ENCODE peak calls at places on chromosomes 4 and X, in seven cellular contexts. B, G, D, H, R, E and K are unnamed samples.

GRCh38 chr4:21915761-21916160 is 32.8 kb downstream of the KCNIP4 start:
- ATAC-seq in B (no peak), G (no peak), D (no peak), H (no peak), R (no peak), E (no peak), K (no peak)

GRCh38 chr4:127799711-127800110 is 17.6 kb downstream of the HSPA4L start:
- ATAC-seq in B (no peak), G (no peak), D (no peak), H (no peak), R (no peak), E (no peak), K (no peak)

GRCh38 chr4:337932-338758 is 531 bp downstream of the ZNF141 start:
- ATAC-seq in B (peak), G (peak), D (no peak), H (peak), R (peak), E (peak), K (peak)

GRCh38 chrX:10636337-10636736 is 16.0 kb upstream of the MID1 start:
- ATAC-seq in B (no peak), G (peak), D (peak), H (no peak), R (no peak), E (peak), K (no peak)

GRCh38 chr4:95572304-95572991 is 23.7 kb upstream of the UNC5C start:
- ATAC-seq in B (peak), G (no peak), D (no peak), H (no peak), R (peak), E (peak), K (peak)

GRCh38 chrX:19545651-19546050 is 30.3 kb upstream of the MAP3K15 start:
- ATAC-seq in B (no peak), G (no peak), D (no peak), H (no peak), R (peak), E (no peak), K (no peak)

GRCh38 chr4:183438458-183439113 is 5.8 kb upstream of the CDKN2AIP start:
- ATAC-seq in B (no peak), G (peak), D (peak), H (no peak), R (no peak), E (peak), K (no peak)

GRCh38 chr4:180717451-180717850 is 1525.8 kb upstream of the TENM3 start:
- ATAC-seq in B (no peak), G (no peak), D (no peak), H (no peak), R (no peak), E (no peak), K (no peak)

GRCh38 chrX:108029928-108030711 is 14.7 kb upstream of the VSIG1 start:
- ATAC-seq in B (no peak), G (no peak), D (no peak), H (no peak), R (no peak), E (no peak), K (no peak)

GRCh38 chrX:100478714-100479113 is 68.6 kb upstream of the PCDH19 start:
- ATAC-seq in B (no peak), G (no peak), D (no peak), H (no peak), R (no peak), E (no peak), K (no peak)

GRCh38 chr4:16659120-16659519 is 239.3 kb downstream of the LDB2 start:
- ATAC-seq in B (no peak), G (no peak), D (no peak), H (no peak), R (no peak), E (no peak), K (no peak)

GRCh38 chr4:108714880-108715279 is 48.0 kb downstream of the ETNPPL start:
- ATAC-seq in B (no peak), G (no peak), D (no peak), H (no peak), R (no peak), E (no peak), K (no peak)

GRCh38 chr4:142473218-142473959 is 372.7 kb downstream of the INPP4B start:
- ATAC-seq in B (no peak), G (no peak), D (no peak), H (no peak), R (no peak), E (peak), K (no peak)

GRCh38 chr4:14478504-14478903 is 523.8 kb upstream of the CPEB2 start:
- ATAC-seq in B (no peak), G (no peak), D (no peak), H (no peak), R (no peak), E (no peak), K (no peak)

GRCh38 chr4:7009591-7009990 is 33.6 kb upstream of the TADA2B start:
- ATAC-seq in B (no peak), G (no peak), D (no peak), H (no peak), R (no peak), E (no peak), K (no peak)

GRCh38 chrX:41391606-41392005 is 55.5 kb upstream of the NYX start:
- ATAC-seq in B (no peak), G (no peak), D (no peak), H (no peak), R (no peak), E (no peak), K (no peak)

GRCh38 chr4:108794136-108794535 is 31.3 kb upstream of the ETNPPL start:
- ATAC-seq in B (no peak), G (no peak), D (no peak), H (no peak), R (peak), E (peak), K (no peak)

GRCh38 chr4:113683143-113683542 is 78.4 kb downstream of the CAMK2D start:
- ATAC-seq in B (peak), G (no peak), D (no peak), H (peak), R (no peak), E (no peak), K (peak)

GRCh38 chr4:67723949-67724348 is 23.0 kb upstream of the UBA6 start:
- ATAC-seq in B (no peak), G (no peak), D (no peak), H (no peak), R (no peak), E (no peak), K (no peak)

GRCh38 chr4:77376788-77377460 is 219.9 kb downstream of the CCNG2 start:
- ATAC-seq in B (peak), G (no peak), D (no peak), H (no peak), R (no peak), E (no peak), K (no peak)

GRCh38 chr4:15755321-15755750 is 22.8 kb upstream of the CD38 start:
- ATAC-seq in B (no peak), G (peak), D (no peak), H (no peak), R (no peak), E (no peak), K (peak)

GRCh38 chr4:147981305-147981704 is 249.4 kb downstream of the ARHGAP10 start:
- ATAC-seq in B (no peak), G (peak), D (no peak), H (no peak), R (no peak), E (no peak), K (no peak)

GRCh38 chrX:2584659-2585470 is 84.1 kb upstream of the DHRSX start:
- ATAC-seq in B (no peak), G (no peak), D (no peak), H (no peak), R (no peak), E (no peak), K (no peak)

GRCh38 chrX:14209034-14209433 is 179.3 kb upstream of the GEMIN8 start:
- ATAC-seq in B (no peak), G (no peak), D (no peak), H (no peak), R (no peak), E (peak), K (no peak)